ENCODE peak calls at places on chromosomes 1 and 21, in seven cellular contexts. V, B, D, P, A, G and Q are unnamed samples.

GRCh38 chr21:16667395-16667794 is 845.4 kb upstream of the CXADR start:
- DNase-seq in V (no peak), B (no peak), D (no peak), P (no peak), A (no peak), G (no peak), Q (no peak)

GRCh38 chr21:45617021-45617930 is 26.2 kb upstream of the PCBP3 start:
- DNase-seq in V (peak; percentile 44), B (no peak), D (peak; percentile 54), P (no peak), A (peak; percentile 31), G (no peak), Q (no peak)

GRCh38 chr1:214029796-214030195 is 42.0 kb downstream of the PROX1 start:
- DNase-seq in V (no peak), B (no peak), D (no peak), P (no peak), A (peak; percentile 87), G (no peak), Q (no peak)

GRCh38 chr1:209675567-209676154 is 449 bp downstream of the G0S2 start:
- DNase-seq in V (no peak), B (no peak), D (no peak), P (no peak), A (peak; percentile 51), G (no peak), Q (peak; percentile 11)

GRCh38 chr1:151294748-151295462 is 12.8 kb downstream of the ZNF687 start:
- DNase-seq in V (no peak), B (no peak), D (no peak), P (no peak), A (peak; percentile 58), G (no peak), Q (no peak)

GRCh38 chr1:29511436-29511835 is 275.1 kb downstream of the PTPRU start:
- DNase-seq in V (no peak), B (no peak), D (no peak), P (no peak), A (no peak), G (no peak), Q (no peak)

GRCh38 chr1:111837398-111837797 is 81.7 kb downstream of the DDX20 start:
- DNase-seq in V (no peak), B (no peak), D (no peak), P (no peak), A (no peak), G (no peak), Q (no peak)

GRCh38 chr1:206502403-206502802 is 4.9 kb upstream of the RASSF5 start:
- DNase-seq in V (no peak), B (no peak), D (no peak), P (no peak), A (no peak), G (no peak), Q (no peak)

GRCh38 chr1:211329764-211330201 is 3.1 kb downstream of the TRAF5 start:
- DNase-seq in V (no peak), B (peak; percentile 77), D (no peak), P (peak; percentile 83), A (no peak), G (no peak), Q (no peak)

GRCh38 chr1:212609701-212610574 is 1.4 kb downstream of the ATF3 start:
- DNase-seq in V (no peak), B (no peak), D (no peak), P (no peak), A (no peak), G (no peak), Q (peak; percentile 43)

GRCh38 chr1:223832637-223832943 is 13.2 kb downstream of the TP53BP2 start:
- DNase-seq in V (no peak), B (no peak), D (no peak), P (peak; percentile 22), A (no peak), G (no peak), Q (peak; percentile 35)

GRCh38 chr1:23282967-23283366 is 61.1 kb downstream of the HNRNPR start:
- DNase-seq in V (no peak), B (no peak), D (no peak), P (no peak), A (no peak), G (peak; percentile 54), Q (no peak)

GRCh38 chr1:160834945-160835565 is 27.6 kb downstream of the CD244 start:
- DNase-seq in V (no peak), B (peak; percentile 75), D (no peak), P (peak; percentile 80), A (peak; percentile 68), G (no peak), Q (peak; percentile 56)

GRCh38 chr1:112546076-112546475 is 37.3 kb downstream of the WNT2B start:
- DNase-seq in V (no peak), B (no peak), D (no peak), P (no peak), A (no peak), G (no peak), Q (no peak)

GRCh38 chr1:220878223-220879081 is 791 bp upstream of the HLX start:
- DNase-seq in V (no peak), B (peak; percentile 35), D (no peak), P (no peak), A (peak; percentile 46), G (no peak), Q (peak; percentile 9)

GRCh38 chr1:180628646-180629045 is 3.2 kb upstream of the XPR1 start:
- DNase-seq in V (no peak), B (no peak), D (no peak), P (no peak), A (no peak), G (no peak), Q (no peak)

GRCh38 chr1:197065549-197065948 is 1.5 kb downstream of the F13B start:
- DNase-seq in V (no peak), B (no peak), D (no peak), P (no peak), A (no peak), G (peak; percentile 50), Q (no peak)

GRCh38 chr1:20634594-20635084 is 1.4 kb downstream of the PINK1 start:
- DNase-seq in V (no peak), B (no peak), D (no peak), P (no peak), A (peak; percentile 81), G (no peak), Q (peak; percentile 50)

DNA sequence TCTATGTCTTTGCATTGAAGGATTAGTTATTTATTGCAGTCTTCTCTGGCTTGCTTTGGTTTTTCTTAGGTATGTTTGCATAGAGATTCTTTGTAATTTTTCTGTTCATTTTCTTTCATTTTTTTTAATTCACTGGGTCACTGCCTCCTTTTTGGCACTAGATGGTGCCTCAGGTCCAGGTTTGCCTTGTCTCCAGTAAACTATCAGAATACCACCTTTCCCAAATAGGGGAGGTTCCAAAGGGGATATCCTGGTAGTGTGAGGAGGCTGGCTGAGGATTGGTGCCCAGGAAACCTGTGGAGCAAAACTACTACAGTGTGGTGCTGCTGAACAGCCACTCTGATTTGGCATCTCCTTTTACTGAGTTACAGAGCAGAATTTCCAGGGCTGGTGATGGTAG is 257.1 kb downstream of the KCTD3 start:
- DNase-seq in V (no peak), B (peak; percentile 1), D (no peak), P (no peak), A (peak; percentile 31), G (no peak), Q (no peak)
- TF ChIP-seq CTCF in V (peak; percentile 20), B (peak; percentile 17), D (no peak), P (peak; percentile 22), A (peak; percentile 61), G (peak; percentile 34), Q (no peak)

GRCh38 chr1:1960480-1961196 is 41.6 kb upstream of the TMEM52 start:
- DNase-seq in V (no peak), B (no peak), D (no peak), P (no peak), A (no peak), G (no peak), Q (no peak)

GRCh38 chr1:1958071-1958541 is 39.0 kb upstream of the TMEM52 start:
- DNase-seq in V (peak; percentile 54), B (no peak), D (no peak), P (no peak), A (no peak), G (no peak), Q (no peak)

GRCh38 chr1:1957533-1957961 is 38.5 kb upstream of the TMEM52 start:
- DNase-seq in V (peak; percentile 61), B (no peak), D (no peak), P (no peak), A (no peak), G (no peak), Q (no peak)

GRCh38 chr1:1959459-1959839 is 40.4 kb upstream of the TMEM52 start:
- DNase-seq in V (no peak), B (no peak), D (no peak), P (no peak), A (no peak), G (no peak), Q (no peak)

GRCh38 chr1:1959840-1960479 is 40.9 kb upstream of the TMEM52 start:
- DNase-seq in V (peak; percentile 84), B (peak; percentile 59), D (peak; percentile 76), P (peak; percentile 76), A (peak; percentile 91), G (no peak), Q (peak; percentile 93)
- TF ChIP-seq CTCF in V (peak; percentile 80), B (peak; percentile 77), D (peak; percentile 44), P (peak; percentile 89), A (peak; percentile 95), G (peak; percentile 84), Q (peak; percentile 92)

DNA sequence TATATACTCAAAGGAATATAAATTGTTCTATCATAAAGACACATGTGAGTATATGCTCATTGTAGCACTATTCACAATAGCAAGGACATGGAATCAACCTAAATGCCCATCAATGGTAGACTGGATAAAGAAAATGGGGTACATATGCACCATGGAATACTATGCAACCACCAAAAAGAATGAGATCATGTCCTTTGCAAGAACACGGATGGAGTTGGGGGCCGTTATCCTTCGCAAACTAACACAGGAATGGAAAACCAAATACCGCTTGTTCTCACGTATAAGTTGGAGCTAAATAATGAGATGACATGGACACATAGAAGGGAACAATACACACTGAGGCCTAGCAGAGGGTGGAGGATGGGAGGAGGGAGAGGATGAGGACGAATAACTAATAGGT is 16.0 kb upstream of the SGIP1 start:
- DNase-seq in V (no peak), B (no peak), D (no peak), P (no peak), A (no peak), G (no peak), Q (no peak)
- TF ChIP-seq CTCF in V (no peak), B (no peak), D (no peak), P (no peak), A (no peak), G (no peak), Q (no peak)

DNA sequence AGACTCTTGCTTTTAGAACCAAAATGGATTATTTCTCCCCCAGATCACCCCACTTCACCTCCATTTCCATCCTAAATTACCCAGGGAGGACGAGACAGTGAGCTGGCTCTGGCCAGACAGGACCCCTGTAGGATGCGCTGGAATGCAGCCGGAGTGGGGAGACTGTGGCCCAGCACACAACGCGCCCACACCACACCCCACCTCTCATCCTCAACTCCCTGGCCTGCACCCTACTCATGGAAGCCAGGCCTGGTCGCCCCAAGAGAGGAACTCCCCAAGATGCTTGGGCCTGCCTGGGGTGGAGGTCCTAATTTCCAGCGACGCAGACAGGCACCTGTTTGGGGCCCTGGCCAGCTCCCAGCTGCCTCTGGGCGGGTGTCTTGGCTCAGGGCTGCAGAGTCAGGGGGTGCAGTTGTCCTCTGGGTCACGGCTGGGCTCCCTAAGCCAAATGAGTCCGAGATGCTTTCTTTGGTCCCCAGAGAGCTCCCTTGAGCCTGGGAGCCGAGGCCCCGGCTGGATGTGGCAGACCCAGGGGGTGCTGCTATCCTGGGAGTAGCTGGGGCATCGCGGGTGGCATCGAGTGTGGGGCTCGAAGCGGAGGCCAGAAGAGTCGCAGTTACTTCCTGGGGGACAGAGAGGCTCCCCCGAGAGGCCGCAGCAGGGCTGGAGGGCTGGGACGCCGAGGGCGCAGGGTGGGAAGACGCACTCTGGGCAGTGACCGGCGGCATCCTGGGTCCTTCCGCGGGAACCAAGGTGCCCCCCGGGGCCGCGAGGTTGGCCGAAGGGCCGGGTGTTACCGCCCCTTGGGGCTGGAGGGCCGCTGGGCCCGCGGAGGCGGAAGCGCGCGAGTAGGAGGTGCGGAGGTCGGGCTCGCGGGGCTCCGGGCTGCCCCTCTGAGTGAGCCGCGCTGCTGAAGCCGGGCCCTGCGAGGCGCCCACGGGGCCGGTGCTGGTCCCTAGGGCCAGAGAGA is 10.4 kb downstream of the CLEC20A start:
- DNase-seq in V (no peak), B (no peak), D (no peak), P (no peak), A (no peak), G (no peak), Q (no peak)
- TF ChIP-seq CTCF in V (no peak), B (no peak), D (no peak), P (no peak), A (no peak), G (no peak), Q (no peak)